ENCODE peak calls at places on chromosomes 11 and 22, in seven cellular contexts. Z is neural progenitor cell, E is neuronal stem cell, L is PC-3, V is GM23248, W is mammary epithelial cell, Q is colonic mucosa. M is an unnamed sample.

GRCh38 chr22:45671783-45672563 is at the start of gene ATXN10:
- DNase-seq in L (peak; percentile 61), Z (peak; percentile 95), E (peak; percentile 81), W (peak; percentile 72), V (peak; percentile 85), Q (peak; percentile 60), M (peak; percentile 84)

GRCh38 chr22:18114495-18114894 is 3.9 kb downstream of the TUBA8 start:
- DNase-seq in Q (no peak), E (no peak), V (no peak), Z (no peak), L (no peak), W (no peak), M (no peak)

GRCh38 chr11:34501962-34502361 is 11.6 kb downstream of the ELF5 start:
- DNase-seq in E (no peak), V (peak; percentile 56), Q (no peak), L (no peak), W (no peak), Z (no peak), M (peak; percentile 48)

GRCh38 chr11:32052218-32052617 is 38.7 kb upstream of the RCN1 start:
- DNase-seq in Z (peak; percentile 71), L (peak; percentile 74), Q (peak; percentile 40), E (peak; percentile 47), W (peak; percentile 25), V (peak; percentile 77), M (peak; percentile 88)

GRCh38 chr11:78164471-78164870 is 24.0 kb downstream of the KCTD21 start:
- DNase-seq in L (no peak), V (no peak), Q (no peak), Z (no peak), W (no peak), E (no peak), M (no peak)

GRCh38 chr11:76007179-76007578 is 192.2 kb downstream of the UVRAG start:
- DNase-seq in Z (no peak), W (no peak), L (no peak), Q (no peak), V (peak; percentile 18), E (no peak), M (no peak)

GRCh38 chr22:26897384-26897783 is 240.0 kb downstream of the MIAT start:
- DNase-seq in Q (no peak), Z (no peak), W (no peak), L (no peak), V (no peak), E (no peak), M (no peak)

GRCh38 chr11:73178092-73178539 is 36.0 kb upstream of the FCHSD2 start:
- DNase-seq in V (peak; percentile 90), Z (peak; percentile 90), W (peak; percentile 73), Q (peak; percentile 82), L (peak; percentile 92), E (peak; percentile 56), M (peak; percentile 92)

GRCh38 chr11:8086571-8086970 is 5.6 kb downstream of the TUB start:
- DNase-seq in W (no peak), L (no peak), Z (no peak), Q (no peak), E (no peak), V (no peak), M (no peak)

GRCh38 chr11:6636480-6636879 is 17.3 kb upstream of the TPP1 start:
- DNase-seq in L (no peak), Q (no peak), V (no peak), W (no peak), Z (no peak), E (no peak), M (no peak)

GRCh38 chr22:36486619-36487384 is 5.4 kb upstream of the TXN2 start:
- DNase-seq in L (peak; percentile 56), V (peak; percentile 62), W (peak; percentile 47), E (no peak), Q (peak; percentile 64), Z (peak; percentile 77), M (peak; percentile 76)

GRCh38 chr11:61711493-61711892 is 31.3 kb downstream of the DAGLA start:
- DNase-seq in Q (no peak), Z (no peak), W (no peak), L (no peak), E (no peak), V (no peak), M (no peak)

GRCh38 chr22:44599084-44599483 is 101.1 kb upstream of the RTL6 start:
- DNase-seq in E (no peak), Q (no peak), W (no peak), V (no peak), L (no peak), Z (no peak), M (no peak)

GRCh38 chr11:71334191-71334590 is 81.8 kb upstream of the SHANK2 start:
- DNase-seq in E (no peak), Z (no peak), L (no peak), Q (no peak), W (no peak), V (no peak), M (no peak)

GRCh38 chr11:133955945-133956421 is 785 bp downstream of the IGSF9B start:
- DNase-seq in W (no peak), L (no peak), Q (no peak), E (no peak), V (no peak), Z (peak; percentile 59), M (no peak)

GRCh38 chr11:27293500-27294417 is 69.3 kb downstream of the CCDC34 start:
- DNase-seq in W (peak; percentile 29), Q (no peak), V (peak; percentile 90), L (peak; percentile 46), E (no peak), Z (no peak), M (no peak)

GRCh38 chr11:46130286-46130937 is 9.2 kb upstream of the PHF21A start:
- DNase-seq in L (no peak), E (no peak), W (no peak), V (no peak), Z (no peak), Q (no peak), M (no peak)

GRCh38 chr22:46854125-46854870 is 91.8 kb downstream of the TBC1D22A start:
- DNase-seq in Z (no peak), W (no peak), E (no peak), L (no peak), Q (no peak), V (no peak), M (no peak)

GRCh38 chr11:61777234-61778090 is 14.9 kb downstream of the TMEM258 start:
- DNase-seq in L (no peak), W (peak; percentile 22), V (peak; percentile 47), Q (peak; percentile 45), Z (no peak), E (no peak), M (peak; percentile 54)

GRCh38 chr11:64935634-64936081 is at the start of gene GPHA2:
- DNase-seq in L (peak; percentile 15), E (peak; percentile 39), V (peak; percentile 20), W (no peak), Q (no peak), Z (peak; percentile 82), M (peak; percentile 33)

GRCh38 chr11:35682230-35683195 is 19.9 kb downstream of the TRIM44 start:
- DNase-seq in Q (peak; percentile 52), E (no peak), W (no peak), V (peak; percentile 30), Z (peak; percentile 41), L (no peak), M (no peak)

GRCh38 chr11:128334311-128335044 is 252.9 kb downstream of the ETS1 start:
- DNase-seq in Z (no peak), L (peak; percentile 96), V (no peak), Q (no peak), W (no peak), E (no peak), M (no peak)
- H3K9ac ChIP-seq in Z (no peak overlapping the region), L (peak overlapping the region; percentile 78), V (no peak overlapping the region), Q (no peak overlapping the region), W (no peak overlapping the region), E (no peak overlapping the region), M (no peak overlapping the region)

DNA sequence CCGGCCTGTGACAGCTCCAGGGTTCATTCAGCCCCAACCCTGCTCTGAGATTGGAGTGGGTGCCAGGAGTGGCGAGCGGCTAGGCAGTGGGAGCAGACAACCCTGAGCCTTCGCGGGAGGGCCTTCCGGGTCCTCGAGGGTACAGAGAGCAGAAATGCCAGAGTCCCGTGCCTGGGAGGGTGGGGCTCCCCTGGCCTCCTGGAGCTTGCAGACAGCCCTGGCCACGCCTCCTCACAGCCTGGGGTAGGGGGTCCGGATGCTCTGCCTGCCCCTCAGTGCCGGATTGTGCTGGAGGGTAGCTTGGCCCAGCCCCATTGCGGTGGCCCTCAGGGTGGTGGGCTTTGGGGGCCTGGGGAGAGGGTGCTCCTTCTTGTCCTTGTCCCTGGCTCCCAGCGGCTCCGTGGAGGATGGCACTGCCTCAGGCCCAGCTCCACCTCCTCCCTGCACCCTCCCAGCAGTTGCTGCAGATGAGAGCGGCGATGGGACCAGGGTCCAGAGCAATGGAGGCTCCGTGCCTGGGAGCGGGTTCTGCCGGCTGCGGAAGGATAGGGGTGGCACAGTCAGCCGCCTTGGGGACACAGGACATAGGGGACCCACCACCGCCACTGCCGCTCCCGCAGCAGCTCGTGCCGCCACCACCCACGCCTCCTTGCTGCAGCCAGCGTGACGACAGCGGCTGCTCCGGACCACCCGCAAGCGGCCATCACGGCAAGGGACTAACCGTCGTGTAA is 34.9 kb upstream of the OR10G7 start:
- DNase-seq in Z (no peak), V (peak; percentile 49), Q (peak; percentile 58), L (no peak), E (no peak), W (no peak), M (peak; percentile 26)
- H3K9ac ChIP-seq in Z (no peak overlapping the region), V (no peak overlapping the region), Q (peak overlapping the region; percentile 62), L (no peak overlapping the region), E (peak overlapping the region; percentile 50), W (no peak overlapping the region), M (peak overlapping the region; percentile 34)

GRCh38 chr11:30585892-30586250 is 282 bp downstream of the MPPED2 start:
- DNase-seq in W (no peak), Z (peak; percentile 84), Q (peak; percentile 17), V (peak; percentile 20), L (no peak), E (no peak), M (peak; percentile 18)
- H3K9ac ChIP-seq in W (no peak overlapping the region), Z (no peak overlapping the region), Q (peak overlapping the region; percentile 43), V (no peak overlapping the region), L (no peak overlapping the region), E (peak overlapping the region; percentile 88), M (no peak overlapping the region)

GRCh38 chr22:31291403-31291715 is 929 bp downstream of the PIK3IP1 start:
- DNase-seq in E (no peak), W (no peak), Q (no peak), L (no peak), Z (peak; percentile 13), V (no peak), M (no peak)
- H3K9ac ChIP-seq in E (no peak overlapping the region), W (peak overlapping the region; percentile 72), Q (peak overlapping the region; percentile 96), L (peak overlapping the region; percentile 51), Z (no peak overlapping the region), V (peak overlapping the region; percentile 87), M (peak overlapping the region; percentile 93)

GRCh38 chr11:14273885-14274284 is 85.1 kb downstream of the RRAS2 start:
- DNase-seq in V (no peak), Z (no peak), W (no peak), L (no peak), E (no peak), Q (no peak), M (peak; percentile 53)

GRCh38 chr11:14267861-14268635 is 90.9 kb downstream of the RRAS2 start:
- DNase-seq in V (no peak), L (no peak), Q (no peak), W (no peak), E (no peak), Z (no peak), M (peak; percentile 80)

GRCh38 chr11:14269956-14270355 is 89.0 kb downstream of the RRAS2 start:
- DNase-seq in Z (no peak), L (no peak), Q (no peak), V (no peak), E (no peak), W (no peak), M (no peak)

GRCh38 chr11:14275081-14275480 is 83.9 kb downstream of the RRAS2 start:
- DNase-seq in Z (no peak), E (no peak), Q (no peak), L (no peak), V (no peak), W (no peak), M (peak; percentile 62)

GRCh38 chr11:14270690-14271542 is 88.1 kb downstream of the RRAS2 start:
- DNase-seq in E (no peak), L (no peak), W (no peak), V (no peak), Q (no peak), Z (no peak), M (no peak)
- H3K9ac ChIP-seq in E (no peak overlapping the region), L (no peak overlapping the region), W (no peak overlapping the region), V (no peak overlapping the region), Q (no peak overlapping the region), Z (no peak overlapping the region), M (no peak overlapping the region)